ENCODE peak calls at places on chromosomes 16 and 17, in five cellular contexts. G is aorta, H is colonic mucosa, L is fibroblast of lung, I is GM23338. X is an unnamed sample. For H3K4me1, the result is how much of the 10 kb centered on the place peaks cover.

GRCh38 chr16:86195863-86196630 is 297.1 kb downstream of the IRF8 start:
- DNase-seq in H (no peak), I (peak), L (no peak), G (no peak), X (no peak)

GRCh38 chr16:88017551-88018101 is 66.4 kb downstream of the BANP start:
- DNase-seq in H (no peak), G (no peak), L (no peak), I (no peak), X (no peak)

GRCh38 chr17:15659663-15660062 is 24.4 kb downstream of the TRIM16 start:
- DNase-seq in L (peak), I (peak), H (no peak), G (no peak), X (peak)

GRCh38 chr16:84982434-84982833 is 28.9 kb downstream of the ZDHHC7 start:
- DNase-seq in L (no peak), H (peak), I (no peak), G (no peak), X (no peak)

GRCh38 chr16:3468501-3468900 is 25.0 kb downstream of the NAA60 start:
- DNase-seq in G (peak), I (no peak), L (no peak), H (no peak), X (no peak)

GRCh38 chr16:4888428-4889135 is 41.3 kb downstream of the UBN1 start:
- DNase-seq in H (no peak), L (no peak), I (no peak), G (no peak), X (no peak)

GRCh38 chr17:9672266-9672665 is 26.9 kb downstream of the USP43 start:
- DNase-seq in G (no peak), H (no peak), I (no peak), L (peak), X (no peak)

GRCh38 chr17:37476431-37477130 is 13.1 kb upstream of the DUSP14 start:
- DNase-seq in G (no peak), H (peak), L (peak), I (no peak), X (peak)

GRCh38 chr17:76682306-76682705 is 28.5 kb downstream of the MXRA7 start:
- DNase-seq in G (peak), I (no peak), L (peak), H (no peak), X (no peak)

GRCh38 chr17:74214642-74215331 is 1.4 kb downstream of the TTYH2 start:
- DNase-seq in G (peak), H (no peak), L (no peak), I (no peak), X (no peak)

GRCh38 chr16:21150375-21151001 is at the start of gene DNAH3:
- DNase-seq in L (no peak), I (no peak), G (no peak), H (no peak), X (peak)

GRCh38 chr17:49494937-49495841 is at the start of gene NGFR:
- DNase-seq in I (peak), L (peak), G (peak), H (peak), X (no peak)

GRCh38 chr16:70749006-70749678 is 51.8 kb downstream of the VAC14 start:
- DNase-seq in H (peak), G (no peak), L (no peak), I (no peak), X (no peak)

GRCh38 chr16:89922884-89923639 is at the start of gene TUBB3:
- DNase-seq in I (peak), G (peak), H (peak), L (peak), X (peak)

GRCh38 chr16:200388-200787 is 20.1 kb downstream of the HBQ1 start:
- DNase-seq in I (no peak), H (no peak), G (no peak), L (peak), X (peak)

GRCh38 chr17:45693792-45694191 is 90.3 kb upstream of the CRHR1 start:
- DNase-seq in H (no peak), L (no peak), G (no peak), I (no peak), X (no peak)

GRCh38 chr16:23509441-23509754 is 896 bp downstream of the GGA2 start:
- DNase-seq in I (no peak), L (no peak), H (no peak), G (no peak), X (no peak)

GRCh38 chr16:58128181-58128631 is 975 bp downstream of the CFAP20 start:
- DNase-seq in H (peak), I (no peak), G (no peak), L (no peak), X (no peak)

GRCh38 chr17:70780031-70780430 is 610.7 kb downstream of the KCNJ2 start:
- DNase-seq in I (no peak), L (peak), G (no peak), H (no peak), X (no peak)

GRCh38 chr16:87765473-87765775 is 362 bp downstream of the KLHDC4 start:
- DNase-seq in L (peak), G (no peak), I (peak), H (no peak), X (no peak)

GRCh38 chr16:55476625-55477533 is 2.1 kb upstream of the MMP2 start:
- DNase-seq in H (no peak), G (no peak), I (no peak), L (no peak), X (no peak)

GRCh38 chr16:67086829-67087228 is 22.9 kb upstream of the PHAF1 start:
- DNase-seq in G (no peak), I (no peak), L (peak), H (no peak), X (no peak)

GRCh38 chr16:12340151-12340733 is 363.7 kb downstream of the SNX29 start:
- DNase-seq in L (peak), H (peak), I (peak), G (no peak), X (peak)

GRCh38 chr17:34254146-34254545 is 939 bp upstream of the CCL2 start:
- DNase-seq in I (no peak), G (no peak), L (peak), H (no peak), X (no peak)

GRCh38 chr16:16021988-16022682 is 72.7 kb downstream of the ABCC1 start:
- DNase-seq in G (peak), L (peak), H (peak), I (no peak), X (peak)

GRCh38 chr17:50352693-50353599 is 7.0 kb downstream of the XYLT2 start:
- DNase-seq in I (no peak), L (no peak), G (peak), H (no peak), X (no peak)

GRCh38 chr17:44522883-44523671 is 19.9 kb upstream of the GPATCH8 start:
- DNase-seq in H (peak), L (peak), I (peak), G (peak), X (no peak)

GRCh38 chr17:46001390-46002310 is 2.6 kb downstream of the STH start:
- DNase-seq in G (no peak), I (no peak), H (no peak), L (no peak), X (no peak)

GRCh38 chr17:36938566-36939058 is 1.3 kb downstream of the LHX1 start:
- DNase-seq in I (no peak), L (no peak), H (no peak), G (no peak), X (no peak)

GRCh38 chr16:89031715-89032659 is 55.0 kb upstream of the CBFA2T3 start:
- DNase-seq in H (peak), L (no peak), I (no peak), G (peak), X (no peak)

DNA sequence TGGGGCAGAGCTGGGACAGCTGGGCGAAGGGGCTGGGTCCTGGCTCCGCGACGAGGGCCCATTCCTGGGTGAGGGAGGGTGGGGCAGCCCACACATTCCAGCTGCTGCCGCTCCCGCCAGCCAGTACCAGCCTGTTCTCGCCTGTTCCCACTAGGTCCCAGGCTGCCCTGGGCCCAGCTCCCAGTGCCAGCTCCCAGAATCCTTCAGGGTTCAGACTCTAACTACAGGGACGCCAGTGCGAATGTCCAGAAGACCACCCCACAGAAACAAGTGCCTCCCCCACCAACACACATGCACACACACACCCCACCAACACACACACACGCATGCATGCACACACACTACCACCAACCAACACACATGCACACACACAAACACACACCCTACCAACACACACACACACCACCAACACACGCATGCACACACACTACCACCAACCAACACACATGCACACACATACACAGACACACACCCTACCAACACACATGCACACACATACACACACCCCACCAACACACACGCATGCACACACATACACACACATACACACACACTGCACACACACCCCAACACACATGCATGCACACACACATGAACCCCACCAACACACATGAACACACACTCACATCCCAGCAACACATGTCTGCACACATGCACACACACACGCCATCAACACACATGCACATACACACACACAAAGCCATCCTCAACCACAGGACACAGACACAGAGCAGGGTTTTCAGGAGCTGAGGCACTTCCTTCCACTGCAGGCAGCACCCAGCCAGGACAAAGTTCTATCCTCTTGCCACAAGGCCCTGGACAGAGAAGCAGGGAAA is 27.5 kb upstream of the KRT17 start:
- DNase-seq in H (peak), I (no peak), G (no peak), L (no peak), X (peak)
- H3K4me1 ChIP-seq in H (under half), I (under half), G (under half), L (under half), X (half or more)

GRCh38 chr17:72151565-72152391 is 31.0 kb downstream of the SOX9 start:
- DNase-seq in L (peak), G (no peak), H (peak), I (peak), X (no peak)
- H3K27ac ChIP-seq in L (no peak), G (no peak), H (peak), I (peak), X (no peak)

DNA sequence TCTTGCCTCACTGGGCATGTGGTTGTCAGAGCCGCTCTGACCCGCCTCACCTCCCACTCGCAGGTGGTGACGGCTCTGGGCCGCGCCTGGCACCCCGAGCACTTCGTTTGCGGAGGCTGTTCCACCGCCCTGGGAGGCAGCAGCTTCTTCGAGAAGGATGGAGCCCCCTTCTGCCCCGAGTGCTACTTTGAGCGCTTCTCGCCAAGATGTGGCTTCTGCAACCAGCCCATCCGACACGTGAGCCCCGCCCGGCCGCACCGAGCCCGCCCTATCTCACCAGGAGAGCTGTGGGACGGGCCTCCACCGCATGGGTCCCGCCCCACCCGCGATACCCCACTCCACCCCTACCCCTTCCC is 4.0 kb downstream of the TGFB1I1 start:
- DNase-seq in L (no peak), I (peak), G (no peak), H (peak), X (no peak)
- H3K4me1 ChIP-seq in L (under half), I (under half), G (under half), H (under half), X (under half)

DNA sequence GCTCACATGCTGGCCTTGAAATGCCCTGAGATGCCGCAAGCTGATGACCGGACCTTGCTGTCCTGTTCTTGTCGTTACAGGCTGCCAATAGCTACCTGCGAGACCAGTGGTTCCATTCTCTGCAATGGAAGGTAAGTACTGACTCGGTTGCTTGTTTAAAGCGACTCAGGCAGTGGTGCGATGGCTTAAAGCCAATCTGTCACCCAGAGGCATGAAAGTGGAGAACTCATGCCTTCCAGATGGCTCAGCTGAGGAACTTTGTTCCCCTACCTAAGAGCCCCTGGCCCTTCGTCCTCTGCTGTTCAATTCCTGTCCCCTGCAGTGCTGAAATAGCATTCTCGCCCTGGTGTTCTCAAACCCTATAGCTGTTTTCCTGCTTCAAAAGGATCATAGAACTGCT is 158.3 kb upstream of the PLCG2 start:
- DNase-seq in L (no peak), H (no peak), G (no peak), I (no peak), X (no peak)
- H3K27ac ChIP-seq in L (no peak), H (no peak), G (no peak), I (no peak), X (peak)

GRCh38 chr16:19119564-19119963 is 5.8 kb downstream of the ITPRIPL2 start:
- DNase-seq in G (no peak), L (peak), I (no peak), H (no peak), X (peak)

GRCh38 chr16:19114359-19115147 is 789 bp downstream of the ITPRIPL2 start:
- DNase-seq in H (peak), L (peak), I (peak), G (peak), X (no peak)

GRCh38 chr16:19118938-19119431 is 5.2 kb downstream of the ITPRIPL2 start:
- DNase-seq in G (no peak), H (no peak), I (no peak), L (peak), X (no peak)

GRCh38 chr16:19115148-19116021 is 1.6 kb downstream of the ITPRIPL2 start:
- DNase-seq in I (peak), G (no peak), L (no peak), H (no peak), X (no peak)

GRCh38 chr16:19116711-19117449 is 3.1 kb downstream of the ITPRIPL2 start:
- DNase-seq in H (no peak), L (peak), I (peak), G (no peak), X (peak)
- H3K4me1 ChIP-seq in H (under half), L (under half), I (under half), G (under half), X (under half)

X was measured in foreskin keratinocyte.